ENCODE peak calls at places on chromosomes 2 and 18, in four cellular contexts. J is transverse colon, M is upper lobe of right lung, B is HCEC 1CT. G is an unnamed sample.

GRCh38 chr2:152558174-152559091 is 158.8 kb downstream of the PRPF40A start:
- DNase-seq in J (no peak), M (no peak), B (peak; percentile 89), G (no peak)

GRCh38 chr2:176147790-176148496 is 3.4 kb upstream of the HOXD4 start:
- DNase-seq in J (no peak), M (peak; percentile 62), B (no peak), G (no peak)

GRCh38 chr2:149422337-149422990 is 92.1 kb downstream of the LYPD6 start:
- DNase-seq in J (no peak), M (no peak), B (peak; percentile 77), G (no peak)

GRCh38 chr2:84781942-84782716 is 98.8 kb downstream of the TRABD2A start:
- DNase-seq in J (peak; percentile 76), M (peak; percentile 65), B (peak; percentile 29), G (no peak)

GRCh38 chr2:219629976-219630695 is 2.7 kb downstream of the SLC4A3 start:
- DNase-seq in J (no peak), M (no peak), B (no peak), G (no peak)

GRCh38 chr2:201440182-201440581 is 11.1 kb downstream of the TRAK2 start:
- DNase-seq in J (peak; percentile 61), M (no peak), B (no peak), G (no peak)

GRCh38 chr2:26807788-26808460 is 22.1 kb downstream of the CENPA start:
- DNase-seq in J (no peak), M (no peak), B (peak; percentile 12), G (no peak)

GRCh38 chr2:46045888-46046287 is 251.3 kb upstream of the EPAS1 start:
- DNase-seq in J (no peak), M (no peak), B (no peak), G (no peak)

GRCh38 chr2:230862292-230862691 is 2.5 kb upstream of the ITM2C start:
- DNase-seq in J (no peak), M (no peak), B (no peak), G (no peak)

GRCh38 chr18:14939141-14939540 is 191.2 kb downstream of the ANKRD30B start:
- DNase-seq in J (no peak), M (no peak), B (no peak), G (no peak)

GRCh38 chr18:2976218-2976617 is 36.7 kb downstream of the LPIN2 start:
- DNase-seq in J (no peak), M (no peak), B (no peak), G (no peak)

GRCh38 chr2:142065700-142066099 is 65.1 kb downstream of the LRP1B start:
- DNase-seq in J (no peak), M (no peak), B (peak; percentile 30), G (no peak)

GRCh38 chr2:216970369-216970915 is 110.6 kb upstream of the TNP1 start:
- DNase-seq in J (no peak), M (no peak), B (no peak), G (no peak)

GRCh38 chr2:188870289-188870688 is 103.9 kb upstream of the COL3A1 start:
- DNase-seq in J (no peak), M (no peak), B (peak; percentile 95), G (no peak)

GRCh38 chr18:63407734-63408133 is 14.5 kb downstream of the VPS4B start:
- DNase-seq in J (no peak), M (no peak), B (peak; percentile 60), G (no peak)

GRCh38 chr18:34158881-34159690 is 65.6 kb downstream of the NOL4 start:
- DNase-seq in J (no peak), M (peak; percentile 64), B (no peak), G (no peak)

GRCh38 chr2:219418570-219419189 is 503 bp downstream of the DES start:
- DNase-seq in J (no peak), M (no peak), B (no peak), G (no peak)

GRCh38 chr2:69781321-69782248 is 39.7 kb downstream of the ANXA4 start:
- DNase-seq in J (peak; percentile 47), M (no peak), B (no peak), G (no peak)

GRCh38 chr2:230902180-230902899 is 22.7 kb downstream of the GPR55 start:
- DNase-seq in J (peak; percentile 50), M (peak; percentile 67), B (peak; percentile 30), G (no peak)

GRCh38 chr2:229050063-229050635 is 220.9 kb downstream of the PID1 start:
- DNase-seq in J (no peak), M (no peak), B (no peak), G (no peak)

GRCh38 chr2:85511008-85511895 is 27.7 kb upstream of the MAT2A start:
- DNase-seq in J (no peak), M (no peak), B (no peak), G (no peak)

GRCh38 chr2:75090770-75091515 is 108.4 kb downstream of the TACR1 start:
- DNase-seq in J (no peak), M (no peak), B (no peak), G (no peak)

GRCh38 chr18:3889803-3890202 is 439.8 kb downstream of the TGIF1 start:
- DNase-seq in J (no peak), M (no peak), B (peak; percentile 64), G (no peak)

GRCh38 chr2:230400041-230400440 is 16.0 kb upstream of the SP100 start:
- DNase-seq in J (no peak), M (no peak), B (no peak), G (no peak)

GRCh38 chr2:159202568-159203071 is 83.9 kb downstream of the WDSUB1 start:
- DNase-seq in J (peak; percentile 29), M (no peak), B (peak; percentile 98), G (peak; percentile 14)

GRCh38 chr2:173588931-173589369 is 234.3 kb downstream of the CDCA7 start:
- DNase-seq in J (no peak), M (no peak), B (no peak), G (no peak)

GRCh38 chr2:211816739-211817138 is 721.9 kb downstream of the ERBB4 start:
- DNase-seq in J (no peak), M (no peak), B (no peak), G (no peak)

GRCh38 chr2:235876099-235876679 is 292.0 kb downstream of the GBX2 start:
- DNase-seq in J (no peak), M (no peak), B (no peak), G (no peak)

GRCh38 chr2:223494987-223495386 is 107.2 kb downstream of the SCG2 start:
- DNase-seq in J (no peak), M (no peak), B (peak; percentile 22), G (no peak)

GRCh38 chr2:231198291-231199173 is at the start of gene ARMC9:
- DNase-seq in J (peak; percentile 81), M (peak; percentile 91), B (peak; percentile 59), G (peak; percentile 47)

GRCh38 chr18:12637901-12638633 is 19.8 kb downstream of the SPIRE1 start:
- DNase-seq in J (no peak), M (no peak), B (peak; percentile 85), G (no peak)

GRCh38 chr18:2932247-2933181 is 80.4 kb downstream of the LPIN2 start:
- DNase-seq in J (no peak), M (no peak), B (peak; percentile 50), G (no peak)

GRCh38 chr2:159032580-159032979 is 64.1 kb downstream of the TANC1 start:
- DNase-seq in J (no peak), M (no peak), B (no peak), G (no peak)

GRCh38 chr2:54556659-54557121 is 100.6 kb downstream of the SPTBN1 start:
- DNase-seq in J (no peak), M (no peak), B (peak; percentile 92), G (no peak)

G was measured in tibial nerve.